ENCODE peak calls at places on chromosomes 4 and X, in four cellular contexts. I is CD4-positive, alpha-beta T cell; M is ACHN; V is renal cortical epithelial cell. R is an unnamed sample.

GRCh38 chr4:71396382-71396781 is 57.6 kb downstream of the SLC4A4 start:
- DNase-seq in I (no peak), M (peak), V (peak), R (no peak)

GRCh38 chrX:49070988-49071387 is 2.8 kb downstream of the PRAF2 start:
- DNase-seq in I (no peak), V (no peak), M (no peak), R (no peak)

GRCh38 chrX:73916489-73916888 is 353.5 kb downstream of the CHIC1 start:
- DNase-seq in V (no peak), M (no peak), I (no peak), R (no peak)

GRCh38 chr4:127251423-127251822 is 381.3 kb upstream of the INTU start:
- DNase-seq in I (no peak), V (no peak), M (no peak), R (no peak)

GRCh38 chr4:8725845-8726244 is 133.3 kb downstream of the CPZ start:
- DNase-seq in V (no peak), I (no peak), M (no peak), R (no peak)

GRCh38 chr4:577499-578450 is 1.7 kb upstream of the TMEM271 start:
- DNase-seq in V (peak), I (no peak), M (no peak), R (no peak)

GRCh38 chr4:7324651-7325121 is 110.0 kb downstream of the PSAPL1 start:
- DNase-seq in I (no peak), M (no peak), V (no peak), R (peak)

GRCh38 chrX:25873196-25873595 is 264.9 kb upstream of the MAGEB18 start:
- DNase-seq in V (peak), I (no peak), M (peak), R (no peak)

GRCh38 chrX:20571611-20572010 is 304.9 kb upstream of the RPS6KA3 start:
- DNase-seq in V (peak), M (no peak), I (no peak), R (no peak)

GRCh38 chrX:5753291-5753690 is 475.4 kb downstream of the NLGN4X start:
- DNase-seq in I (no peak), M (no peak), V (no peak), R (no peak)

GRCh38 chr4:54233128-54233696 is 4.1 kb downstream of the PDGFRA start:
- DNase-seq in M (peak), V (peak), I (peak), R (no peak)

GRCh38 chrX:10327651-10328050 is 170.9 kb downstream of the CLCN4 start:
- DNase-seq in M (peak), I (no peak), V (peak), R (no peak)

GRCh38 chr4:10552591-10553280 is 95.5 kb upstream of the ZNF518B start:
- DNase-seq in I (no peak), M (no peak), V (no peak), R (no peak)

GRCh38 chrX:110665636-110666035 is 130.0 kb downstream of the CHRDL1 start:
- DNase-seq in I (no peak), M (peak), V (peak), R (no peak)

GRCh38 chr4:3460926-3461325 is 2.2 kb upstream of the DOK7 start:
- DNase-seq in M (no peak), I (no peak), V (no peak), R (no peak)

GRCh38 chr4:6031831-6032230 is 13.6 kb upstream of the C4orf50 start:
- DNase-seq in I (no peak), M (no peak), V (no peak), R (no peak)

GRCh38 chr4:94528792-94529451 is 77.2 kb downstream of the PDLIM5 start:
- DNase-seq in I (no peak), V (no peak), M (no peak), R (no peak)

GRCh38 chrX:132737743-132738142 is 220.7 kb downstream of the HS6ST2 start:
- DNase-seq in V (peak), M (no peak), I (no peak), R (peak)

GRCh38 chrX:136199365-136199764 is 51.8 kb downstream of the MAP7D3 start:
- DNase-seq in M (no peak), V (no peak), I (no peak), R (no peak)

GRCh38 chr4:91198951-91199350 is 1071.8 kb downstream of the CCSER1 start:
- DNase-seq in V (peak), I (no peak), M (peak), R (no peak)

GRCh38 chrX:149275836-149276235 is 229.3 kb downstream of the IDS start:
- DNase-seq in V (no peak), I (no peak), M (no peak), R (no peak)

GRCh38 chrX:151789179-151789800 is 54.7 kb downstream of the CNGA2 start:
- DNase-seq in M (peak), V (peak), I (no peak), R (no peak)

GRCh38 chrX:39613997-39614679 is 483.6 kb downstream of the BCOR start:
- DNase-seq in V (peak), I (peak), M (no peak), R (no peak)